ENCODE peak calls at places on chromosome 7, in six cellular contexts. One of them, this sample, is unnamed. For H3K4me1, the result is how much of the 10 kb centered on the place peaks cover.

GRCh38 chr7:1963575-1963974 is 269.2 kb downstream of the MAD1L1 start:
- DNase-seq in SK-N-SH: no peak
- DNase-seq in IMR-90: no peak
- DNase-seq in right lobe of liver: peak
- DNase-seq in heart left ventricle: peak
- DNase-seq in kidney: peak
- DNase-seq in this sample: no peak

GRCh38 chr7:1872191-1873069 is 202.4 kb downstream of the ELFN1 start:
- DNase-seq in kidney: no peak
- DNase-seq in heart left ventricle: no peak
- DNase-seq in IMR-90: no peak
- DNase-seq in right lobe of liver: peak
- DNase-seq in SK-N-SH: no peak
- DNase-seq in this sample: no peak

GRCh38 chr7:49255061-49255460 is 330.7 kb downstream of the CDC14C start:
- DNase-seq in right lobe of liver: no peak
- DNase-seq in heart left ventricle: no peak
- DNase-seq in SK-N-SH: no peak
- DNase-seq in kidney: no peak
- DNase-seq in IMR-90: no peak
- DNase-seq in this sample: no peak

GRCh38 chr7:47414342-47415288 is 167.3 kb downstream of the TNS3 start:
- DNase-seq in IMR-90: no peak
- DNase-seq in right lobe of liver: no peak
- DNase-seq in SK-N-SH: peak
- DNase-seq in kidney: no peak
- DNase-seq in heart left ventricle: no peak
- DNase-seq in this sample: no peak

GRCh38 chr7:37173655-37174054 is 275.0 kb downstream of the ELMO1 start:
- DNase-seq in heart left ventricle: no peak
- DNase-seq in SK-N-SH: no peak
- DNase-seq in right lobe of liver: no peak
- DNase-seq in kidney: no peak
- DNase-seq in IMR-90: no peak
- DNase-seq in this sample: no peak

GRCh38 chr7:134515569-134516468 is 11.5 kb upstream of the AKR1B10 start:
- DNase-seq in kidney: no peak
- DNase-seq in SK-N-SH: no peak
- DNase-seq in IMR-90: peak
- DNase-seq in right lobe of liver: no peak
- DNase-seq in heart left ventricle: no peak
- DNase-seq in this sample: no peak

GRCh38 chr7:150404172-150404784 is 25.1 kb downstream of the ZNF775 start:
- DNase-seq in right lobe of liver: no peak
- DNase-seq in SK-N-SH: no peak
- DNase-seq in kidney: peak
- DNase-seq in IMR-90: no peak
- DNase-seq in heart left ventricle: peak
- DNase-seq in this sample: no peak

GRCh38 chr7:72313906-72314305 is 98.2 kb downstream of the CALN1 start:
- DNase-seq in IMR-90: no peak
- DNase-seq in heart left ventricle: no peak
- DNase-seq in kidney: no peak
- DNase-seq in right lobe of liver: no peak
- DNase-seq in SK-N-SH: no peak
- DNase-seq in this sample: no peak

GRCh38 chr7:8684426-8684825 is 251.0 kb downstream of the NXPH1 start:
- DNase-seq in IMR-90: no peak
- DNase-seq in right lobe of liver: no peak
- DNase-seq in SK-N-SH: no peak
- DNase-seq in kidney: no peak
- DNase-seq in heart left ventricle: no peak
- DNase-seq in this sample: no peak

GRCh38 chr7:55193245-55193644 is 171.9 kb upstream of the LANCL2 start:
- DNase-seq in SK-N-SH: peak
- DNase-seq in kidney: no peak
- DNase-seq in IMR-90: peak
- DNase-seq in right lobe of liver: no peak
- DNase-seq in heart left ventricle: no peak
- DNase-seq in this sample: no peak

GRCh38 chr7:30770936-30771858 is at the start of gene MINDY4:
- DNase-seq in kidney: peak
- DNase-seq in right lobe of liver: peak
- DNase-seq in heart left ventricle: peak
- DNase-seq in IMR-90: peak
- DNase-seq in SK-N-SH: peak
- DNase-seq in this sample: no peak

GRCh38 chr7:141263983-141264382 is 190.1 kb downstream of the TMEM178B start:
- DNase-seq in SK-N-SH: no peak
- DNase-seq in kidney: no peak
- DNase-seq in right lobe of liver: no peak
- DNase-seq in IMR-90: no peak
- DNase-seq in heart left ventricle: no peak
- DNase-seq in this sample: no peak

GRCh38 chr7:112422842-112423496 is 27.3 kb upstream of the IFRD1 start:
- DNase-seq in IMR-90: peak
- DNase-seq in heart left ventricle: peak
- DNase-seq in SK-N-SH: no peak
- DNase-seq in kidney: peak
- DNase-seq in right lobe of liver: peak
- DNase-seq in this sample: peak

GRCh38 chr7:820341-820740 is 11.9 kb upstream of the SUN1 start:
- DNase-seq in right lobe of liver: no peak
- DNase-seq in IMR-90: no peak
- DNase-seq in kidney: no peak
- DNase-seq in heart left ventricle: no peak
- DNase-seq in SK-N-SH: no peak
- DNase-seq in this sample: no peak

GRCh38 chr7:816300-816750 is 16.0 kb upstream of the SUN1 start:
- DNase-seq in IMR-90: peak
- DNase-seq in kidney: peak
- DNase-seq in SK-N-SH: peak
- DNase-seq in right lobe of liver: peak
- DNase-seq in heart left ventricle: peak
- DNase-seq in this sample: peak

GRCh38 chr7:816751-817671 is 15.3 kb upstream of the SUN1 start:
- DNase-seq in right lobe of liver: no peak
- DNase-seq in heart left ventricle: peak
- DNase-seq in IMR-90: no peak
- DNase-seq in SK-N-SH: no peak
- DNase-seq in kidney: peak
- DNase-seq in this sample: no peak

GRCh38 chr7:815284-816216 is 16.7 kb upstream of the SUN1 start:
- DNase-seq in heart left ventricle: peak
- DNase-seq in SK-N-SH: peak
- DNase-seq in right lobe of liver: no peak
- DNase-seq in kidney: peak
- DNase-seq in IMR-90: no peak
- DNase-seq in this sample: no peak

DNA sequence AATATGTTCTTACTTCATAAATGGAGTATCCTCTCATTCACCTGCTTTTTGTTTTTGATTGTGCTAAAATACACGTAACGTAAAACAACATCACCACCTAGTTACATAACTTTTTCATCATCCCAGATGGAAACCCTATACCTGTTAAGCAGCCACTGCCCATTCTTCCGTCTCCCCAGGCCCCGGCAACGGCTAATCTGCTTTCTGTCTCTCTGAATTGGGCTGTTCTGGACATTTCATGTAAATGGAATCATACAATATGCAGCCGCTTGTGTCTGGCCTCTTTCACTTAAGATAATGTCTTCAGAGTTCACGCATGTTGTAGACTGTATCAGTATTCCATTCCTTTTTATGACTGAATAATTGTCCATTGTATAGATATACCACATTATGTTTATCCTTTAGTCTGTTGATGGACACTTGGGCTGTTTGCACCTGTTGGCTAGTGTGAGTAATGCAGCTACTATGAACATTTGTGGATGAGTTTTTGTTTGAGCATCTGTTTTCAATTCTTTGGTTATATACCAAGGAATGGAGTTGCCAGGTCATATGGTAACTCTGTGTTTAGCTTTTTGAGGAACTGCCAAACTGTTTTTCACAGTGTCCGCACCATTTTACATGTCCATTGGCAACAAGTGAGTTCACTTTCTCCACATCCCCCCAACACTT is 14.1 kb upstream of the SUN1 start:
- DNase-seq in heart left ventricle: no peak
- DNase-seq in SK-N-SH: no peak
- DNase-seq in right lobe of liver: no peak
- DNase-seq in kidney: peak
- DNase-seq in IMR-90: peak
- DNase-seq in this sample: no peak
- H3K4me3 ChIP-seq in heart left ventricle: no peak
- H3K4me3 ChIP-seq in SK-N-SH: no peak
- H3K4me3 ChIP-seq in right lobe of liver: no peak
- H3K4me3 ChIP-seq in kidney: no peak
- H3K4me3 ChIP-seq in IMR-90: no peak
- H3K4me3 ChIP-seq in this sample: peak

DNA sequence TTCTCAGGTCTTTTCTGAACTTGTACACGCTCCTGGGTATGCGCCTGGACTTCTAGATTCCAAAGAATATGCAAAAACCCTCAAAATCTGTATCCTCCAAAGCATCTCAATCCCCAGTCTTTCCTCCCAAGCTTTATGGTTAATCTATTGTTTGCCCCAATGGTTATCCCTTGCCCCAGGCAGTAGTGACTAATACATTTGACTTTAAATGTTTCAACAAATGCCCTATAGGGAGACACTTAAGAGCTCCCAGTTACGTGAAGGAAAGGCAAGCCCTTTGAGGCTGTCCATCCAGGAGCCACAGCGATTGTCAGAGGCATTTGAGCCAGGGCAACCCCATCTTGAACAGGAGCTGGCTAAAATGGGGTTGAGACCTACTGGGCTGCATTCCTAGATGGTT is 12.7 kb upstream of the FOXL3 start:
- DNase-seq in kidney: no peak
- DNase-seq in SK-N-SH: no peak
- DNase-seq in IMR-90: no peak
- DNase-seq in heart left ventricle: no peak
- DNase-seq in right lobe of liver: no peak
- DNase-seq in this sample: peak
- TF ChIP-seq CTCF in kidney: no peak
- TF ChIP-seq CTCF in SK-N-SH: no peak
- TF ChIP-seq CTCF in IMR-90: no peak
- TF ChIP-seq CTCF in heart left ventricle: no peak
- TF ChIP-seq CTCF in right lobe of liver: no peak
- TF ChIP-seq CTCF in this sample: no peak

GRCh38 chr7:76400248-76400647 is 9.2 kb downstream of the SSC4D start:
- DNase-seq in SK-N-SH: no peak
- DNase-seq in kidney: no peak
- DNase-seq in right lobe of liver: no peak
- DNase-seq in heart left ventricle: no peak
- DNase-seq in IMR-90: no peak
- DNase-seq in this sample: no peak

GRCh38 chr7:76393116-76394031 is 16.1 kb downstream of the SSC4D start:
- DNase-seq in SK-N-SH: peak
- DNase-seq in kidney: peak
- DNase-seq in IMR-90: peak
- DNase-seq in heart left ventricle: peak
- DNase-seq in right lobe of liver: peak
- DNase-seq in this sample: peak

GRCh38 chr7:76396039-76396732 is 13.3 kb downstream of the SSC4D start:
- DNase-seq in right lobe of liver: no peak
- DNase-seq in SK-N-SH: no peak
- DNase-seq in heart left ventricle: no peak
- DNase-seq in kidney: no peak
- DNase-seq in IMR-90: no peak
- DNase-seq in this sample: no peak

GRCh38 chr7:76394962-76395361 is 14.5 kb downstream of the SSC4D start:
- DNase-seq in right lobe of liver: no peak
- DNase-seq in SK-N-SH: no peak
- DNase-seq in kidney: no peak
- DNase-seq in heart left ventricle: no peak
- DNase-seq in IMR-90: no peak
- DNase-seq in this sample: no peak

DNA sequence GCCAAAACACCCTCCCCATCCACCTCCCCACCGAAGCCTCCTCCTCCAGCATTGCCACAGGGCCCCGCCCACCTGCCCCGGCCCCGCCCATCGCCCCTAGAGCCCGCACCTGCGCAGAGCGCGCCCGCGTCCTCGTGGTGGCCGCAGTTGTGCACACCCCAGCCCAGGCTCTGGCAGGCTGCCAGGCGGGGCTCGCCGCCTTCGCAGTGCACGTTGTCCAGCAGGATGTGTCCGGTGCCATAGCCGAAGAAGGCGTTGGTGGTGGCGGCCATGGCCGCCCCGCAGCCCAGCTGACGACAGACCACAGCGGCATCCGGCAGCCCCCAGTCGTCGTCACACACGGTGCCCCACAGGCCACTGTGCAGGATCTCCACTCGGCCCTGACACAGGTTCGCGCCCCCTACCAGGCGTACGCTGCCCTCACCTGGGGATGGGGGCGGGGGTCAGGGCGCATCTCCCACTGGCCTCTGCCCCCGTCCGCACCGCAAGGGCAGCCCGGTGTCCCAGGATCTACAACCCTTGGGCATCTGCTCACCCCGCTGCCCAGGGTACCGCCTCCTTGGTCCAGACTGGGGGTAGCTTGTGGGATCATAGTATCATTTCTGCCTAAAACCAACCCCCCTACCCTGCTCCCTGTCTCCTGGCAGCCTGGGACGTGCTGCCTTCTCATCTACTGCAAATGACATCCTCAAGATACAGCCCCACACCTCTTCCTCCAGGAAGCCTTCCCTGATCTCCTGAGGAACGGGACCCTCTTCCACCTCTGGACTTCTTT is 11.9 kb downstream of the SSC4D start:
- DNase-seq in SK-N-SH: peak
- DNase-seq in heart left ventricle: peak
- DNase-seq in right lobe of liver: peak
- DNase-seq in kidney: peak
- DNase-seq in IMR-90: peak
- DNase-seq in this sample: peak
- H3K4me1 ChIP-seq in SK-N-SH: under half
- H3K4me1 ChIP-seq in heart left ventricle: under half
- H3K4me1 ChIP-seq in right lobe of liver: under half
- H3K4me1 ChIP-seq in kidney: under half
- H3K4me1 ChIP-seq in IMR-90: under half
- H3K4me1 ChIP-seq in this sample: under half

DNA sequence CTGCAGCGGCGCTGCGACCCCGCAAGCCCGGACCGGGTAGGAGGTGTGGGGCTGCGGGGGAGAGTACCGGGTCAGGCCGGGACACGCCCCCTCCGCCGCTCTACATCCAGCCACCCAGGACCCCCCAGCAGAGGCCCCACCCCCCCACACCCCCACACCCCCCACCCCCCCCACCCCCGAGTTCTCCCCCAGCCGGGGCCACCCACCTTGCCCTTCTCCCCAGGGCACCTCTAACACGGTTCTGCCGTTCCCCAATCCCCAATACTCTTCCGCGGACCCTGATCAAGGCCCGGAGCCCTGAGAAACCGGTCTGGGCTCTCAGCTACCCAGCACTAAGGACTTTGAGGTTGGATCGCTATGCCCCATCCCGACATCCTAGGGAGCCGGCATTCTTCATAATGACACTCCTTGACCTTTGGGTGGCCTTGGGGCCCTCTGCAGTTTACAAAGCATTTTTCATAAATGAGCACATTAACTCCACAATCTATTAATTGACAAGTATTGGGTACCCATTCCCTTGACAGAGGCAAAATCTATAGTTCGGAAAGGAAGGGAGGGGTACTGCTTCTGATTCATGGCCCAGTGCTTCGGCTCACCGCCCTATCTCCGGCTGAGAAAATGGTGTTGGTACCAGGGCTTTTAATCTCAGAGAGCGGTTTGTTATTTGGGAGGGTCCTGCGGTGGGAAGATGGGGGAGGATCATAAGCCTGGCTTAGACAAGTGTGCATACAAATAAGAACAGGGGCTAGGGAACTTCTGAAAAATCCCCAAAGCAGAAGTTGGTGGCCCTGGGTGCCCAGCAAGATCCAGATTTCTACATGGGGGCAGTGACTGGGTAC is 3.4 kb downstream of the IMPDH1 start:
- DNase-seq in right lobe of liver: peak
- DNase-seq in SK-N-SH: peak
- DNase-seq in IMR-90: no peak
- DNase-seq in kidney: no peak
- DNase-seq in heart left ventricle: no peak
- DNase-seq in this sample: no peak
- H3K4me3 ChIP-seq in right lobe of liver: no peak
- H3K4me3 ChIP-seq in SK-N-SH: peak
- H3K4me3 ChIP-seq in IMR-90: peak
- H3K4me3 ChIP-seq in kidney: no peak
- H3K4me3 ChIP-seq in heart left ventricle: peak
- H3K4me3 ChIP-seq in this sample: peak